ENCODE peak calls at places on chromosomes 5 and 9, in six cellular contexts. U is neuronal stem cell, M is mesendoderm, D is H1, Z is IMR-90, O is trophoblast cell. V is an unnamed sample.

GRCh38 chr9:89714316-89714715 is 109.5 kb downstream of the GADD45G start:
- DNase-seq in O (no peak), U (no peak), M (no peak), Z (no peak), D (no peak), V (peak)

GRCh38 chr5:35924950-35925722 is 13.3 kb downstream of the CAPSL start:
- DNase-seq in U (peak), O (peak), M (peak), D (peak), Z (peak), V (peak)

GRCh38 chr5:127320032-127320945 is 29.7 kb downstream of the MEGF10 start:
- DNase-seq in D (no peak), O (no peak), M (peak), U (no peak), Z (no peak), V (no peak)

GRCh38 chr9:96483733-96484240 is 33.8 kb downstream of the HABP4 start:
- DNase-seq in U (no peak), Z (no peak), D (no peak), M (no peak), O (no peak), V (no peak)

GRCh38 chr9:677461-678097 is 163.9 kb upstream of the DMRT1 start:
- DNase-seq in D (no peak), U (no peak), M (no peak), Z (no peak), O (no peak), V (no peak)

GRCh38 chr5:137778772-137779564 is 24.8 kb upstream of the HNRNPA0 start:
- DNase-seq in M (peak), O (no peak), Z (peak), D (no peak), U (peak), V (peak)

GRCh38 chr9:2727966-2728613 is 10.8 kb downstream of the KCNV2 start:
- DNase-seq in M (peak), U (no peak), O (peak), Z (peak), D (no peak), V (peak)

GRCh38 chr5:107670028-107670926 is 460 bp downstream of the EFNA5 start:
- DNase-seq in Z (peak), U (no peak), D (peak), O (no peak), M (peak), V (peak)

GRCh38 chr5:136516617-136517016 is 151.3 kb upstream of the TRPC7 start:
- DNase-seq in U (no peak), D (no peak), Z (no peak), O (no peak), M (peak), V (peak)

GRCh38 chr9:134648701-134649525 is 7.3 kb downstream of the COL5A1 start:
- DNase-seq in O (no peak), M (no peak), Z (peak), D (no peak), U (no peak), V (peak)

GRCh38 chr9:8760000-8760767 is 960.6 kb upstream of the DMAC1 start:
- DNase-seq in U (no peak), O (no peak), D (no peak), M (peak), Z (no peak), V (no peak)

GRCh38 chr5:160039810-160040470 is 31.0 kb downstream of the TTC1 start:
- DNase-seq in Z (peak), M (no peak), D (no peak), U (no peak), O (no peak), V (peak)

GRCh38 chr5:172504736-172505402 is 50.5 kb upstream of the SH3PXD2B start:
- DNase-seq in Z (no peak), M (no peak), D (peak), U (no peak), O (no peak), V (no peak)

GRCh38 chr5:126656397-126657007 is 55.8 kb downstream of the PHAX start:
- DNase-seq in Z (peak), O (no peak), D (no peak), M (peak), U (peak), V (peak)

GRCh38 chr9:117403403-117403811 is 11.4 kb downstream of the ASTN2 start:
- DNase-seq in U (no peak), O (no peak), Z (no peak), D (no peak), M (peak), V (no peak)

GRCh38 chr5:111551120-111551519 is 38.8 kb upstream of the STARD4 start:
- DNase-seq in Z (no peak), D (no peak), M (peak), U (no peak), O (no peak), V (no peak)

GRCh38 chr9:123710299-123710698 is 219.6 kb downstream of the DENND1A start:
- DNase-seq in Z (peak), U (no peak), D (no peak), M (no peak), O (peak), V (peak)

DNA sequence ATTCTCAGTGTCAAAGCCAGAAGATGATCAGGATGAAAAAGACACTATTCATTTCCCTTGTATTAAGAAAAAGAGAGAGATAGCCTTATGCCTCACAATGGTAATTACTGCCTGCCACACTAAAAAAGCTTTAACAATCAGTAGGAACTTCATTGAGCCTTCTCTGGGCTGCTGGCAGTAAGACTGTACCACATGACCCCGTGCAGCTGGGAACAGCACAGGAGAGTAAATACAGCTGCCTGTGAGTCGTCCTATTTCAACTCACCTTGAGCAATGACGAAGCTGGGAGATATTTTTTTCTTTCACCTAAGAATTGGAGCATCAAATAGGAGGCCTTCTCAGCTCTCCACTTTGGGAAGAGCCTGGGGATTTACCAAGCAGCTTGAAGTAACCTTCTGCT is 316.3 kb downstream of the GABRB2 start:
- DNase-seq in M (peak), U (no peak), D (no peak), Z (no peak), O (no peak), V (no peak)
- H3K4me3 ChIP-seq in M (no peak), U (no peak), D (no peak), Z (no peak), O (no peak), V (no peak)

GRCh38 chr5:178626484-178627258 is at the start of gene CLK4:
- DNase-seq in U (peak), M (peak), D (peak), O (peak), Z (peak), V (peak)
- H3K18ac ChIP-seq in U (peak), M (peak), D (peak), O (peak), Z (peak), V (peak)

DNA sequence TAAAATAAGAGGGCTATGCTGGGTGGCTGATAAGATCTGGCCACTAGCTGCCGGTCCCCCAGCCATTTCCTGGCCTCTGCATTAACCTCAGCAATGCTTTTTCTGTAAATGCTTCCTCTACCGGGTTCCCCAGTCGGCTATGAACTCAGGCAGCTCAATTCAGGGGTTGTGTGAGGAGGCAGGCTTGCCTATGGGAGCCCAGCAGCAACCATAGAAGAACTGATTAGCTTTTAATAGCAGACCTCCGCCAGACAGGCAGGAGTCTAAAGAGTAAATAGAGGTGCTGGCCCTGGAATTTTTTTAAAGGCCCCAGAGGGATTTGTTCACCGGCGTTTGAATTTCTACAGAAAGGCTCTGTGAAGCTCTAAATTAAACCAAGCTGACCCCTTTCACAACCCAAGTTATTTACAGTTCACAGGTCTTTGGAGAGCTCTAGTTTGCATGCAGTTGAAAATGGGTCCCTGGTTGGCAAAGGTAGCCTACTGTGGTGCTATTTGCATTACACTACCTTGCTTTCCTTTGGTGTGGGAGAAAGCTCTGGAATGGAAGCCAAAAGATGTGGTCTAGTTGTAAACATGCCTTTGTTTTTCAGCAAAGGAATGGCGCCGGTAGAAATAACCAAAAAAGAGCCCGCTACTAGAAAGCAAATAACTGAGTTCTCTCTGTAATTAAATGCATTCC is 289.7 kb upstream of the SEMA6A start:
- DNase-seq in D (peak), O (no peak), Z (no peak), M (peak), U (peak), V (peak)
- H3K4me3 ChIP-seq in D (no peak), O (no peak), Z (no peak), M (no peak), U (no peak), V (no peak)

GRCh38 chr9:127706836-127707241 is at the start of gene CFAP157:
- DNase-seq in M (peak), D (peak), O (no peak), U (no peak), Z (no peak), V (no peak)
- H3K18ac ChIP-seq in M (no peak), D (no peak), O (no peak), U (peak), Z (no peak), V (no peak)

GRCh38 chr5:443239-444151 is 519 bp downstream of the EXOC3 start:
- DNase-seq in D (no peak), O (no peak), Z (no peak), U (no peak), M (no peak), V (no peak)
- H3K4me3 ChIP-seq in D (peak), O (peak), Z (peak), U (peak), M (peak), V (peak)

GRCh38 chr9:121200346-121200745 is 1.3 kb downstream of the RAB14 start:
- DNase-seq in O (no peak), D (no peak), U (no peak), Z (no peak), M (no peak), V (no peak)

GRCh38 chr9:121204121-121204520 is 2.5 kb upstream of the RAB14 start:
- DNase-seq in M (no peak), D (no peak), U (no peak), Z (no peak), O (no peak), V (no peak)

GRCh38 chr9:121201045-121201737 is 478 bp downstream of the RAB14 start:
- DNase-seq in Z (no peak), D (peak), M (peak), U (peak), O (no peak), V (no peak)

GRCh38 chr9:121199921-121200320 is 1.7 kb downstream of the RAB14 start:
- DNase-seq in O (no peak), D (no peak), U (no peak), M (peak), Z (peak), V (peak)

DNA sequence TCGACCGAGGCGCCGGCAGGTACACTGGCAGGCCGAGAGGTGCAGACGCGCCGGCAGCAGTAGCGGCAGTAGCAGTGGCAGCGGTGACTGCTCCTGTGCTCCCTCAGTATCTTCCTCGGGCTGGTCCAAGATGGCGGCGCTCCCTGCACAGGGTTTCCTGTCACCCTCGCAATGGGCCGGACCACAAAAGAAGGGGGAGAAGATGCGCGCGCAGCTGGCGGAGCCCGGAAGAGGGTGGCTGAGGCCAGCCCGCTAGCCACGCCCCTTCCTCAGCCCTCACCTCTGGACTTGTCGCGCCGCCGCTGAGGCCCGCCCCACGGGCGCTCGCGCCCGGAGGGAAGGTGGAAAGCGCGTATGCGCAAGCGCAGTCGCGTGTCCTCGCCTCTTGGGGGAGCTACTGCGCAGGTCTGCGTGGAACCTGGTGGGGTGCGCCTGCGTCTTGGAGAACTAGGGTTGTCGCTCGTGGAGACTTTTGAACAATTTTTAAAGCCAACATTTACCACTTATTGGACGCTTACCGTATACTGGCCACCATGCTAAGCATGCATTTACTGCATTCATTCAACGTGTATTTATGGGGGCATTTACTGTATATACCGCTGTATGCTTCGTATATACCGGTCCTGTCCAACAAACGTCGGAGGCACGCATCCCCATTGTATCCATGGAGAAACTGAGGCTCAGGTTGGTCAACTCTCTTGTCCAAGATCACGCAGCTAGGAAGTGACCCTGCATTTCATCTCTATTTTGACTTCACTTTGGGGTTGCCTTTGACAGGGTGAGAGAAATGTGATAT is at the start of gene RAB14:
- DNase-seq in M (peak), Z (peak), O (peak), U (peak), D (peak), V (peak)
- H3K18ac ChIP-seq in M (peak), Z (peak), O (peak), U (peak), D (no peak), V (peak)

DNA sequence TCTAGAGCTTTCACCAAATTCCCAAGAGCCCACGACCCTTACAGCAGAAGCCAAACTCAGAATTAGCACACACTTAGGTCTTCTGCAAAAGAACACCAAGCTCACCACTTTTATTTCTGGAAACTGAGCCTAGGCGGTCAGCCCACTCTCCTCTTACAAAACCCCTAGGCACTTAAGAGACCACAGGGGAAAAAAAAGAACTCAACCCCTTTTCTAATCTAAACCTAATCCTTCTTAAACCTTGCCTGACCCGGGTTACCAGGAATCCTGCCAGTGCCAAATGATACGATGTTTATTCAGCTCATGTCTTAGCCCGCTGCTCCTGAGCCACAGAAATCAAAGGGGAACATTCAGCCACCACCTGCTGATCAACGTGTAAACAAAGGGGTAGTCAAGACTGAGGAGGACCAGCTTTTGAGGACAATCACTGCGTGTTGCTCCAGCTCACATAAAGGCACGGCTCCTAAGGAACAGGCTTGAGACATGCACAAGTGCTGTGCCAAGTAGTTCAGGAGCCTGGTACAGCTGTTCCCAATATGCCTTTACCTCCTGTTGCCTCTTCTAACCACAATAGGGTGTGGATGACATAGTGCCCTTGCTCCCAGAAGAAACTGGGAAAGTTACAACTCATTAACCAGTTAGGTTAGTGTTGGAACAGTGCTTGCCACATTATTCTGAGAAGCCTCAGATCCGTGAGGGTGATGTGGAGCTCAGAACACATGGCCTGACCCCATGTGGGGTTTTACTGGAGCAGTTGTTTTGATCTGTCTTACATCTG is 49.3 kb downstream of the ZFAND5 start:
- DNase-seq in M (peak), U (peak), O (no peak), D (no peak), Z (peak), V (peak)
- H3K4me3 ChIP-seq in M (no peak), U (no peak), O (no peak), D (no peak), Z (no peak), V (peak)

DNA sequence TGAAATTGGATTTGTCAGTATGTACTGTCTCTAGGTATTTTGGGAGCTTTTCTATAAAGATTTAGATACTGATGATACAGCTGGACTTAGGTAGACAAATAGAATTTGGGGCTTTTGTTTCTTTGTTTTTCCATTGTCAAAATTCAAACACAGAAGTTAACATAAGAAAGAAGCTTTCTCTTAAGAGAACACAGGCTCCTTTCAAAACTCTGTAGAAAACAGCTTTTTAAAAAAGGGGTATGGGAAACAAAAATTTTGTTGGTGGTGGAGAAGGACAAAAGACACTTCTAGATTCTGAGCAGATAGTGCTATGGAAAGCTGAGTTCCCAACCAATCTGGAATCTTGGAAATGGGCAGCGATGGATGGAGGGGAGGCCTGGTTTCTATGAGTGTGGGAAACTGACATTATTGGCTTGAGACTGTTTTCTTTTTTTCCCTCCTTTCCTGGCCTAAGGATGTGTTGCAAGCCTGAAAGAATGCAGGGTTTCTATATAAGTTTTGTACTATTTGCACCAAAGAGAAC is 239.9 kb downstream of the PRR16 start:
- DNase-seq in O (no peak), U (no peak), M (no peak), D (no peak), Z (no peak), V (no peak)
- H3K18ac ChIP-seq in O (no peak), U (no peak), M (no peak), D (peak), Z (no peak), V (no peak)

DNA sequence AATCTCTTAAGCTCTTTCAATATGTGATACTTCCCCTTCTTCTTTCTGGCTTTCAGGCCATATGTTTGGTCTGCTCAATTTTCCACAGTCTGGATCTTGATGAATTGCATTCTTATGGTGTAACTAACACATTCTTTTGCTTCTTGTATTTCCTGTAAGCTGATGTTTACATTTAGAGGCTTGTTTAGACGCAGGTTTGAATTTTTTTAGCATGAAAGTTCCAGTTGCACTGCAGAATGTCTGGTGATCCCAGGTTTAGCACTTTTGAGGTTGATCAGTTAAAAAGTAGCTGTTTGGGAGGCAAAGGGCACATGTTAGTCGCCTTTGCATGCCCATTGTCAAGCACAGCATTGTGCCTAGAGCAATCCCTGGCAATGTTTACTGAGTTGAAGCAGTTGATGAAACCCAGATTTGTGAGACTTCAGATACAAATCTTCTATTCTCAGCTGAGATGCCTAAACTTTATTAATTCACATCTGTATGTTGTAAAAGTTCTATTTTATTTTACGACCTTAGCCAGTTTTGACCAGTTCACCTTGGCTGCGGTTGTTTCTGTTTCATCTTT is 59.6 kb upstream of the SPATA31C2 start:
- DNase-seq in O (peak), Z (peak), U (no peak), D (no peak), M (peak), V (peak)
- H3K4me3 ChIP-seq in O (no peak), Z (peak), U (no peak), D (no peak), M (no peak), V (no peak)